ENCODE peak calls at places on chromosomes 5 and 9, in nine cellular contexts. E is fibroblast of lung; D is left ventricle myocardium inferior; B is PC-3; M is SK-N-SH; U is fibroblast of mammary gland; J is CD8-positive, alpha-beta T cell; Q is Peyer's patch; V is uterus. Y is an unnamed sample.
A peak's percentile ranks its signal among the peaks of the same experiment; 100 is the strongest.

GRCh38 chr5:158414780-158415179 is 555.8 kb upstream of the CLINT1 start:
- DNase-seq in E (peak; percentile 93), D (no peak), B (peak; percentile 60), M (no peak), U (peak; percentile 89), J (no peak), Q (no peak), V (no peak), Y (no peak)

GRCh38 chr9:38043931-38044623 is 24.9 kb downstream of the SHB start:
- DNase-seq in E (no peak), D (no peak), B (no peak), M (no peak), U (no peak), J (no peak), Q (no peak), V (no peak), Y (no peak)

GRCh38 chr9:99971410-99971809 is 65.0 kb downstream of the STX17 start:
- DNase-seq in E (no peak), D (no peak), B (no peak), M (no peak), U (no peak), J (no peak), Q (no peak), V (no peak), Y (no peak)

GRCh38 chr5:80928073-80928472 is 32.1 kb upstream of the RASGRF2 start:
- DNase-seq in E (no peak), D (no peak), B (no peak), M (no peak), U (no peak), J (no peak), Q (no peak), V (no peak), Y (no peak)

GRCh38 chr5:89208392-89208791 is 325.4 kb upstream of the MEF2C start:
- DNase-seq in E (no peak), D (no peak), B (no peak), M (no peak), U (no peak), J (no peak), Q (no peak), V (no peak), Y (no peak)

GRCh38 chr9:34520505-34521385 is 2.0 kb downstream of the ENHO start:
- DNase-seq in E (no peak), D (no peak), B (no peak), M (no peak), U (no peak), J (no peak), Q (no peak), V (no peak), Y (no peak)

GRCh38 chr9:31119882-31120481 is 1264.5 kb upstream of the ACO1 start:
- DNase-seq in E (peak; percentile 29), D (no peak), B (peak; percentile 32), M (peak; percentile 2), U (peak; percentile 19), J (peak; percentile 30), Q (no peak), V (no peak), Y (no peak)

GRCh38 chr5:42949348-42950090 is 90.6 kb downstream of the ANXA2R start:
- DNase-seq in E (peak; percentile 87), D (peak; percentile 46), B (peak; percentile 93), M (peak; percentile 68), U (peak; percentile 55), J (peak; percentile 69), Q (peak; percentile 79), V (peak; percentile 22), Y (peak; percentile 35)

GRCh38 chr9:27572036-27572435 is 1.2 kb downstream of the C9orf72 start:
- DNase-seq in E (no peak), D (no peak), B (no peak), M (no peak), U (no peak), J (no peak), Q (no peak), V (no peak), Y (no peak)

GRCh38 chr9:136087741-136088480 is 7.2 kb downstream of the NACC2 start:
- DNase-seq in E (no peak), D (peak; percentile 18), B (no peak), M (peak; percentile 45), U (no peak), J (no peak), Q (no peak), V (no peak), Y (no peak)

GRCh38 chr5:103744159-103744558 is 181.6 kb upstream of the NUDT12 start:
- DNase-seq in E (peak; percentile 90), D (no peak), B (peak; percentile 96), M (no peak), U (peak; percentile 75), J (no peak), Q (no peak), V (no peak), Y (peak; percentile 11)

GRCh38 chr9:14511452-14511851 is 181.8 kb downstream of the ZDHHC21 start:
- DNase-seq in E (peak; percentile 8), D (no peak), B (peak; percentile 14), M (no peak), U (peak; percentile 39), J (no peak), Q (no peak), V (no peak), Y (no peak)

GRCh38 chr9:107548298-107549142 is 59.0 kb upstream of the KLF4 start:
- DNase-seq in E (peak; percentile 89), D (no peak), B (peak; percentile 89), M (no peak), U (peak; percentile 97), J (no peak), Q (no peak), V (peak; percentile 54), Y (peak; percentile 92)

GRCh38 chr9:126051446-126052130 is 275.0 kb upstream of the MVB12B start:
- DNase-seq in E (no peak), D (no peak), B (no peak), M (no peak), U (no peak), J (no peak), Q (no peak), V (no peak), Y (no peak)

DNA sequence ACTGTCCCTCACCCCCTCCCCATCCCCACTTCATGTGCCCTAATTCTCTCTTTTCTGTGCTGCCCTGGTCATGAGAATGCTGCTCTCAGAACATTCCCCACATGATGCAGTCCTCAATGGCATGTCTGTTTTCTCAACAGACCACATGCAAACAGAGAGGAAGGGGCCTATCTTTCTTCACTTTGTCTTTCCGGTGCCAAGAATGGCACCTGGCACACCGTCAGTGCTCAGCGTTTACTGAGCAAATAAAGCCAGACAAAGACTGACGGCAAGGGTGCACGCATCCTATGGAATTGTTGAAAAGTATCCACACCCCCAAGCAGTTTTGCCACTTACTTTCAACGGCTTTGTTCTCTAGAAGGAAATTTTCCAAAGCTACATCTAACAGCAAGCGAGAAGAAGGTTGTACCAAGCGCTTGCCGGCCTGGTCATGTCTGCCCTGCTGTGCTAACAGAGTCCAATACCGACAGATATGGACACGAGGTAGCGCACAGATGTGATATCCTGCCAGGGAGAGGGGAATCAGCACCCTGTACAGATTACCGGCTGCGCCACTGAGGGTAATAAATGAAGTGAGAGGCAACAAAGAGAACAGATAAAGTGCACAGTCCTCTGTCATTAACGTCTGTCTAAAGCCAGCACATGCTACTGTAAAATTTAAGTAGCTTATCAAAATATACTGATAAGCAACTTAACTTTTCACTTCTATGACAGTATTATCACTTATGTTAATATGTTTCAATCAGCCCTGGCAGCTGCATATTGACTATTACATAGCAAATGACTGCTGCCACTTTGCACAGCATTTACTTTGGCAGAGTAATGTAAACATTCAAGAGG is 251.7 kb downstream of the DENND1A start:
- DNase-seq in E (peak; percentile 21), D (no peak), B (peak; percentile 65), M (peak; percentile 57), U (no peak), J (no peak), Q (no peak), V (no peak), Y (no peak)
- TF ChIP-seq CTCF in E (no peak), D (no peak), B (no peak), M (no peak), U (no peak), J (no peak), Q (no peak), V (no peak), Y (no peak)

GRCh38 chr5:19676895-19677294 is 311.1 kb downstream of the CDH18 start:
- DNase-seq in E (peak; percentile 71), D (no peak), B (no peak), M (no peak), U (no peak), J (no peak), Q (no peak), V (no peak), Y (no peak)
- H3K4me3 ChIP-seq in E (no peak overlapping the region), D (no peak overlapping the region), B (no peak overlapping the region), M (no peak overlapping the region), U (no peak overlapping the region), J (no peak overlapping the region), Q (no peak overlapping the region), V (no peak overlapping the region), Y (no peak overlapping the region)

DNA sequence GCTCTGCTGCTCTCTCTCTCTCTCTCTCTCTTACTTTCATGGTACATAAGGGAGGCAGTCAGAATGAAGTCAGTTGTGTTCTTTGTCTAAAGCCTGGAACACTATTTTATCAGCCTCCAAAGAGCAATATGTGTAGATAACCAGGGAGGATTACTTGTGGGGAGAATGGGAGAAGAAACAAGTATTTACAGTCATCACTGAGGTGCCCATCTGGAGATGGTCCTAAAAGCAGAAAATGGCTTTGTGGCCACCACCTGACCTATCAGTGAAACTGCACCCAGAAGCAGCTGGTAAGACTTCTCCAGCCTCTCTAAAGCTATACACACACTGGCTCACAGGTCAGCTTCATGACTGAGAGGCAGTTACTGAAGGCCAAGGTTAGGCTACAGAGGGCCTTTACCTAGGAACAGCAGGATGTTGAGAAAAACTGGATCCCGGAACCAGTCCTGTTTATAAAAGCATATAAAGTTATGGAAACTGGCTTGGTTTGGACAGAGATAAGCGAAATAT is 75.1 kb downstream of the MRPS27 start:
- DNase-seq in E (peak; percentile 62), D (no peak), B (peak; percentile 49), M (peak; percentile 43), U (peak; percentile 71), J (no peak), Q (no peak), V (no peak), Y (peak; percentile 52)
- TF ChIP-seq CTCF in E (peak; percentile 20), D (peak; percentile 61), B (peak; percentile 62), M (peak; percentile 62), U (peak; percentile 53), J (no peak), Q (no peak), V (no peak), Y (peak; percentile 65)

GRCh38 chr5:17398866-17399835 is 98.9 kb upstream of the TAF11L2 start:
- DNase-seq in E (no peak), D (no peak), B (no peak), M (no peak), U (no peak), J (no peak), Q (no peak), V (no peak), Y (no peak)

GRCh38 chr5:17399931-17400330 is 98.1 kb upstream of the TAF11L2 start:
- DNase-seq in E (no peak), D (no peak), B (no peak), M (no peak), U (no peak), J (no peak), Q (no peak), V (no peak), Y (no peak)

GRCh38 chr5:17401509-17402290 is 96.3 kb upstream of the TAF11L2 start:
- DNase-seq in E (no peak), D (no peak), B (peak; percentile 44), M (no peak), U (no peak), J (no peak), Q (no peak), V (no peak), Y (no peak)

GRCh38 chr5:17400724-17401508 is 97.1 kb upstream of the TAF11L2 start:
- DNase-seq in E (no peak), D (no peak), B (no peak), M (no peak), U (no peak), J (no peak), Q (no peak), V (no peak), Y (no peak)

GRCh38 chr5:17402291-17403121 is 95.5 kb upstream of the TAF11L2 start:
- DNase-seq in E (no peak), D (no peak), B (no peak), M (no peak), U (no peak), J (no peak), Q (no peak), V (no peak), Y (no peak)
- H3K4me3 ChIP-seq in E (no peak overlapping the region), D (no peak overlapping the region), B (no peak overlapping the region), M (no peak overlapping the region), U (no peak overlapping the region), J (no peak overlapping the region), Q (no peak overlapping the region), V (no peak overlapping the region), Y (no peak overlapping the region)